ENCODE peak calls at places on chromosomes 4 and X, in nine cellular contexts. E is heart left ventricle; A is effector memory CD4-positive, alpha-beta T cell; X is cardiac muscle cell; Q is GM23338; P is naive thymus-derived CD4-positive, alpha-beta T cell; Y is prostate gland; O is CD8-positive, alpha-beta memory T cell; M is heart right ventricle. I is an unnamed sample.
A peak's percentile ranks its signal among the peaks of the same experiment; 100 is the strongest.

GRCh38 chr4:42653606-42654560 is 3.0 kb downstream of the ATP8A1 start:
- DNase-seq in E (no peak), A (no peak), X (no peak), Q (no peak), P (no peak), Y (peak; percentile 52), O (no peak), M (no peak), I (no peak)

GRCh38 chr4:26052663-26053534 is 138.9 kb downstream of the SMIM20 start:
- DNase-seq in E (no peak), A (no peak), X (no peak), Q (no peak), P (no peak), Y (no peak), O (no peak), M (no peak), I (no peak)

GRCh38 chr4:6576512-6576911 is 1.5 kb downstream of the MAN2B2 start:
- DNase-seq in E (no peak), A (no peak), X (no peak), Q (no peak), P (no peak), Y (peak; percentile 28), O (no peak), M (no peak), I (no peak)

GRCh38 chr4:168309781-168310180 is 8.8 kb downstream of the DDX60 start:
- DNase-seq in E (no peak), A (no peak), X (peak; percentile 27), Q (peak; percentile 2), P (no peak), Y (no peak), O (no peak), M (no peak), I (no peak)

GRCh38 chrX:41164469-41164868 is 79.2 kb downstream of the USP9X start:
- DNase-seq in E (no peak), A (no peak), X (no peak), Q (no peak), P (no peak), Y (peak; percentile 17), O (no peak), M (no peak), I (no peak)

GRCh38 chr4:8026455-8026854 is 86.8 kb upstream of the AFAP1 start:
- DNase-seq in E (no peak), A (no peak), X (no peak), Q (no peak), P (no peak), Y (no peak), O (no peak), M (no peak), I (no peak)

GRCh38 chr4:177964693-177965168 is 522.5 kb upstream of the AGA start:
- DNase-seq in E (no peak), A (no peak), X (no peak), Q (no peak), P (no peak), Y (no peak), O (no peak), M (no peak), I (no peak)

GRCh38 chr4:169968999-169969398 is 57.2 kb downstream of the MFAP3L start:
- DNase-seq in E (no peak), A (no peak), X (no peak), Q (no peak), P (no peak), Y (no peak), O (no peak), M (no peak), I (no peak)

GRCh38 chr4:3793545-3793944 is 27.4 kb downstream of the ADRA2C start:
- DNase-seq in E (no peak), A (no peak), X (no peak), Q (no peak), P (no peak), Y (no peak), O (no peak), M (no peak), I (no peak)

GRCh38 chrX:112642349-112642748 is 37.4 kb downstream of the LHFPL1 start:
- DNase-seq in E (no peak), A (peak; percentile 0), X (peak; percentile 77), Q (peak; percentile 67), P (peak; percentile 30), Y (peak; percentile 5), O (no peak), M (no peak), I (no peak)

GRCh38 chr4:84971319-84971932 is 4.9 kb upstream of the WDFY3 start:
- DNase-seq in E (no peak), A (no peak), X (peak; percentile 60), Q (peak; percentile 74), P (no peak), Y (no peak), O (no peak), M (no peak), I (no peak)

GRCh38 chr4:123892997-123893745 is 496.6 kb downstream of the SPRY1 start:
- DNase-seq in E (no peak), A (no peak), X (no peak), Q (no peak), P (no peak), Y (no peak), O (no peak), M (no peak), I (no peak)

GRCh38 chrX:16512401-16512776 is 137.6 kb upstream of the S100G start:
- DNase-seq in E (no peak), A (no peak), X (no peak), Q (peak; percentile 13), P (no peak), Y (no peak), O (no peak), M (no peak), I (no peak)

GRCh38 chrX:123550829-123551228 is 182.0 kb downstream of the THOC2 start:
- DNase-seq in E (no peak), A (no peak), X (no peak), Q (no peak), P (no peak), Y (no peak), O (no peak), M (no peak), I (no peak)

DNA sequence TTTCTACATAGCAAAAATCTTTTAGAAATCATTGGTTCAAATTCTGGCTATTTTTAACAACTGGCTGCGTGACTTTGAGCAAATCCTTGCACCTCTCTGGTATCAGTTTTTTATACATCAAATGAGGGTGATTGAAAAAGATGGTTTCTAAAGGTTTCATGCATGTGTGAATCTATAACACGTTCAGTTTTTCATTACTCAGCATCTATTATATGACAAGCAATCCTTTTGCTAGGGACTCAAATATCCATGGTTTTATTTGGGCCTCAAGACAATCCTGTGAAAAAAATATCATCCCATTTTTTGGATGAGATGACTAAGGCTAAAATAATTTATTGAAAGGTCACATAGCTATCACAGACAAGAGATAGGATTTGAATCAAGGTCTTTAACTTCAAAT is 884 bp downstream of the HEPH start:
- DNase-seq in E (no peak), A (no peak), X (no peak), Q (no peak), P (no peak), Y (no peak), O (no peak), M (no peak), I (no peak)
- H3K4me3 ChIP-seq in E (peak overlapping the region; percentile 56), A (no peak overlapping the region), X (peak overlapping the region; percentile 57), Q (peak overlapping the region; percentile 69), P (no peak overlapping the region), Y (no peak overlapping the region), O (no peak overlapping the region), M (no peak overlapping the region), I (peak overlapping the region; percentile 41)

GRCh38 chr4:119730644-119730995 is 102.0 kb upstream of the PDE5A start:
- DNase-seq in E (no peak), A (no peak), X (no peak), Q (peak; percentile 10), P (no peak), Y (no peak), O (no peak), M (no peak), I (no peak)

GRCh38 chr4:119729815-119730643 is 101.4 kb upstream of the PDE5A start:
- DNase-seq in E (peak; percentile 44), A (no peak), X (no peak), Q (no peak), P (no peak), Y (peak; percentile 32), O (no peak), M (no peak), I (no peak)

GRCh38 chr4:119731778-119732177 is 103.2 kb upstream of the PDE5A start:
- DNase-seq in E (no peak), A (no peak), X (no peak), Q (no peak), P (no peak), Y (no peak), O (no peak), M (no peak), I (no peak)

GRCh38 chr4:119733431-119733830 is 104.8 kb upstream of the PDE5A start:
- DNase-seq in E (no peak), A (no peak), X (no peak), Q (no peak), P (no peak), Y (no peak), O (no peak), M (no peak), I (no peak)

DNA sequence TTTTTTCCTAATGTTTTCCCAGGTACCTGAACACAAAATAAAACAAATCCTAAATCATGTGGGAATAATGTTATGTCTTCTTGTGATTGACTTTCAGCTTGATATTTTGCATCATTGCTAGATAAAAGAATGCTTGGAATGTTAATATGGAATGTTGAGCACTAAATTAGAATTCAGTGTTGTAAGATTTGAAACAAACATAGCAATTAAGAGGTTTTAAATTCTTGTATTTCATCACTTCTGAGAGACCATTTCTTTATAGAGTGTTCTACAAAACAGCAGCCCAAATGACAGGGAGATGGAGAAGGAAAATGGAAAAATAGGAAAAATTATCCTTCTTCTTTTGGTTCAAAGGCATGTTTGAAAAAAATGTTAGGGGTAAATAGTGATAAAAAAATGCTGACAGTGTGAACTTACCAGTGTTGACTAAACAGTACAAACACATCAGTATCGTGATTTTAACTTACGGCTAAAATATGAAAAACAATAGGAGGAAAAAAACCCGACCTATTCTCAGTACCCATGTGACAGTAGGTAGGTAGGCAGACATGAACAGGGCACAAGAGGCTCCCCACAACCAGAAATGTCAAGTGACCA is 102.6 kb upstream of the PDE5A start:
- DNase-seq in E (no peak), A (no peak), X (no peak), Q (peak; percentile 2), P (no peak), Y (no peak), O (no peak), M (no peak), I (no peak)
- H3K4me1 ChIP-seq in E (peaks cover 26% of the 10 kb centered on the region), A (no peaks in the 10 kb centered on the region), X (peaks cover 10% of the 10 kb centered on the region), Q (peaks cover 8% of the 10 kb centered on the region), P (no peaks in the 10 kb centered on the region), Y (no peaks in the 10 kb centered on the region), O (no peaks in the 10 kb centered on the region), M (peaks cover 43% of the 10 kb centered on the region), I (no peaks in the 10 kb centered on the region)

DNA sequence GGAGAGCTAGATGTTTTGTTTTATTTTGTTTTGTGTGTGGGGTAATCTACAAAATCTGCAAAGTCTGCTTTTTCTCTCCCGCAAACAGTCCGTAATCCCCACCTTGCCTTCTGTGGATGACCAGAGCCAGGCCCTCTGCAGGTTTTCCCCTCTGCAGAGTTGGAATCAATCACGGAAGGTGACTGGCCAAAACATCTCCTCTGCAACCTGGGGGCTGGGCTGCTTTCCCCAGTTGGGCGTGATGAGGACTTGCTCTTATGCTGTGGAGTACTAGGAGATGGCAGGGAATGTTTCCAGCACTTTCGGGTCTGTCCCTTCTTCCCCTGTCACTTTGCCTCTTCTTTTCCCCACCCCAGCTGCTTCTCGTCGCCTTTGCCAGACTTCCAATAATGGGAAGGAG is 1.1 kb downstream of the TMEM35A start:
- DNase-seq in E (no peak), A (no peak), X (peak; percentile 12), Q (peak; percentile 3), P (no peak), Y (no peak), O (no peak), M (no peak), I (no peak)
- H3K4me3 ChIP-seq in E (peak overlapping the region; percentile 51), A (no peak overlapping the region), X (peak overlapping the region; percentile 34), Q (peak overlapping the region; percentile 80), P (no peak overlapping the region), Y (peak overlapping the region; percentile 10), O (no peak overlapping the region), M (no peak overlapping the region), I (no peak overlapping the region)

GRCh38 chr4:122588453-122589238 is 32.2 kb downstream of the IL21 start:
- DNase-seq in E (no peak), A (no peak), X (no peak), Q (no peak), P (no peak), Y (no peak), O (no peak), M (no peak), I (no peak)
- H3K4me1 ChIP-seq in E (no peaks in the 10 kb centered on the region), A (no peaks in the 10 kb centered on the region), X (peaks cover 4% of the 10 kb centered on the region), Q (no peaks in the 10 kb centered on the region), P (no peaks in the 10 kb centered on the region), Y (no peaks in the 10 kb centered on the region), O (peaks cover 11% of the 10 kb centered on the region), M (no peaks in the 10 kb centered on the region), I (no peaks in the 10 kb centered on the region)